ENCODE peak calls at places on chromosome 7, in eight cellular contexts. One of them, this sample, is unnamed.

GRCh38 chr7:43113622-43114450 is 1.4 kb downstream of the HECW1 start:
- DNase-seq in uterus: no peak
- DNase-seq in mammary epithelial cell: no peak
- DNase-seq in astrocyte: no peak
- DNase-seq in thyroid gland: peak; percentile 25
- DNase-seq in breast epithelium: no peak
- DNase-seq in PC-9: no peak
- DNase-seq in left ventricle myocardium inferior: no peak
- DNase-seq in this sample: no peak

GRCh38 chr7:127629268-127629854 is 11.4 kb upstream of the PAX4 start:
- DNase-seq in PC-9: peak; percentile 17
- DNase-seq in uterus: no peak
- DNase-seq in breast epithelium: no peak
- DNase-seq in left ventricle myocardium inferior: no peak
- DNase-seq in thyroid gland: peak; percentile 35
- DNase-seq in astrocyte: no peak
- DNase-seq in mammary epithelial cell: no peak
- DNase-seq in this sample: no peak

GRCh38 chr7:103574536-103574935 is 128.5 kb upstream of the SLC26A5 start:
- DNase-seq in mammary epithelial cell: no peak
- DNase-seq in left ventricle myocardium inferior: no peak
- DNase-seq in uterus: no peak
- DNase-seq in thyroid gland: no peak
- DNase-seq in breast epithelium: no peak
- DNase-seq in PC-9: no peak
- DNase-seq in astrocyte: no peak
- DNase-seq in this sample: no peak

GRCh38 chr7:102874166-102874829 is 38.5 kb upstream of the LRRC17 start:
- DNase-seq in PC-9: peak; percentile 29
- DNase-seq in thyroid gland: no peak
- DNase-seq in mammary epithelial cell: peak; percentile 82
- DNase-seq in left ventricle myocardium inferior: no peak
- DNase-seq in breast epithelium: no peak
- DNase-seq in astrocyte: peak; percentile 99
- DNase-seq in uterus: no peak
- DNase-seq in this sample: no peak

GRCh38 chr7:118080947-118081346 is 103.0 kb upstream of the LSM8 start:
- DNase-seq in astrocyte: peak; percentile 83
- DNase-seq in uterus: peak; percentile 38
- DNase-seq in PC-9: peak; percentile 39
- DNase-seq in left ventricle myocardium inferior: no peak
- DNase-seq in thyroid gland: no peak
- DNase-seq in breast epithelium: no peak
- DNase-seq in mammary epithelial cell: peak; percentile 96
- DNase-seq in this sample: no peak

GRCh38 chr7:127393370-127394058 is 1.0 kb upstream of the ZNF800 start:
- DNase-seq in uterus: peak; percentile 28
- DNase-seq in breast epithelium: no peak
- DNase-seq in PC-9: peak; percentile 4
- DNase-seq in astrocyte: peak; percentile 0
- DNase-seq in mammary epithelial cell: no peak
- DNase-seq in left ventricle myocardium inferior: no peak
- DNase-seq in thyroid gland: peak; percentile 29
- DNase-seq in this sample: peak; percentile 12

GRCh38 chr7:51080622-51081269 is 235.9 kb downstream of the COBL start:
- DNase-seq in mammary epithelial cell: no peak
- DNase-seq in astrocyte: no peak
- DNase-seq in left ventricle myocardium inferior: no peak
- DNase-seq in breast epithelium: no peak
- DNase-seq in PC-9: no peak
- DNase-seq in uterus: no peak
- DNase-seq in thyroid gland: no peak
- DNase-seq in this sample: no peak

GRCh38 chr7:19587291-19587690 is 121.5 kb downstream of the POLR1F start:
- DNase-seq in mammary epithelial cell: no peak
- DNase-seq in uterus: no peak
- DNase-seq in breast epithelium: no peak
- DNase-seq in left ventricle myocardium inferior: no peak
- DNase-seq in astrocyte: no peak
- DNase-seq in thyroid gland: no peak
- DNase-seq in PC-9: no peak
- DNase-seq in this sample: no peak

GRCh38 chr7:151069841-151070572 is 10.6 kb downstream of the FASTK start:
- DNase-seq in uterus: no peak
- DNase-seq in mammary epithelial cell: no peak
- DNase-seq in thyroid gland: no peak
- DNase-seq in PC-9: no peak
- DNase-seq in astrocyte: no peak
- DNase-seq in breast epithelium: no peak
- DNase-seq in left ventricle myocardium inferior: no peak
- DNase-seq in this sample: no peak
- H3K36me3 ChIP-seq in uterus: no peaks in the 10 kb centered on the region
- H3K36me3 ChIP-seq in mammary epithelial cell: peaks cover 16% of the 10 kb centered on the region
- H3K36me3 ChIP-seq in thyroid gland: peaks cover 94% of the 10 kb centered on the region
- H3K36me3 ChIP-seq in PC-9: peaks cover 24% of the 10 kb centered on the region
- H3K36me3 ChIP-seq in astrocyte: peaks cover 39% of the 10 kb centered on the region
- H3K36me3 ChIP-seq in breast epithelium: peaks cover 29% of the 10 kb centered on the region
- H3K36me3 ChIP-seq in left ventricle myocardium inferior: peaks cover 98% of the 10 kb centered on the region
- H3K36me3 ChIP-seq in this sample: no peaks in the 10 kb centered on the region

GRCh38 chr7:111568419-111568818 is 6.1 kb upstream of the IMMP2L start:
- DNase-seq in thyroid gland: no peak
- DNase-seq in uterus: no peak
- DNase-seq in astrocyte: no peak
- DNase-seq in left ventricle myocardium inferior: no peak
- DNase-seq in PC-9: no peak
- DNase-seq in mammary epithelial cell: no peak
- DNase-seq in breast epithelium: no peak
- DNase-seq in this sample: no peak
- H3K4me1 ChIP-seq in thyroid gland: no peaks in the 10 kb centered on the region
- H3K4me1 ChIP-seq in uterus: no peaks in the 10 kb centered on the region
- H3K4me1 ChIP-seq in astrocyte: no peaks in the 10 kb centered on the region
- H3K4me1 ChIP-seq in left ventricle myocardium inferior: no peaks in the 10 kb centered on the region
- H3K4me1 ChIP-seq in PC-9: no peaks in the 10 kb centered on the region
- H3K4me1 ChIP-seq in mammary epithelial cell: no peaks in the 10 kb centered on the region
- H3K4me1 ChIP-seq in breast epithelium: no peaks in the 10 kb centered on the region
- H3K4me1 ChIP-seq in this sample: no peaks in the 10 kb centered on the region

DNA sequence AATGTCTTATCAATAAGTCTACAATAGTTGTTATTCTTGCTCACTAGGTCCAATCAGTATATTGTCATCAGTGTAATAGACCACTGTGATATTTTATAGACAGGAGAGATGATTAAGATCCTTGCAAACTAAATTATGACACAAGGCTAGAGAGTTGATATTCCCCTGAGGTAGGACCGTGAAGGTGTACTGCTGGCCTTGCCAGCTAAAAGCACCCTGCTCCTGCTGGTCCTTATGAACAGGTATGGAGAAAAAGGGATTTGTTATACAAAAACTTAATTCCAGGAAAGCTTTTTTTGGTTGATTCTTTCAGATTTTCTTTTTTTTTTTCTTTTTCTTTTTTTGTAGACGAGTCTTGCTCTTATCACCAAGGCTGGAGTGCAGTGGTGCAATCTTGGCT is 16.8 kb upstream of the TMEM213 start:
- DNase-seq in thyroid gland: no peak
- DNase-seq in PC-9: no peak
- DNase-seq in mammary epithelial cell: no peak
- DNase-seq in uterus: no peak
- DNase-seq in breast epithelium: no peak
- DNase-seq in astrocyte: no peak
- DNase-seq in left ventricle myocardium inferior: no peak
- DNase-seq in this sample: no peak
- TF ChIP-seq CTCF in thyroid gland: no peak
- TF ChIP-seq CTCF in PC-9: no peak
- TF ChIP-seq CTCF in mammary epithelial cell: no peak
- TF ChIP-seq CTCF in uterus: no peak
- TF ChIP-seq CTCF in breast epithelium: no peak
- TF ChIP-seq CTCF in astrocyte: no peak
- TF ChIP-seq CTCF in left ventricle myocardium inferior: no peak
- TF ChIP-seq CTCF in this sample: no peak

DNA sequence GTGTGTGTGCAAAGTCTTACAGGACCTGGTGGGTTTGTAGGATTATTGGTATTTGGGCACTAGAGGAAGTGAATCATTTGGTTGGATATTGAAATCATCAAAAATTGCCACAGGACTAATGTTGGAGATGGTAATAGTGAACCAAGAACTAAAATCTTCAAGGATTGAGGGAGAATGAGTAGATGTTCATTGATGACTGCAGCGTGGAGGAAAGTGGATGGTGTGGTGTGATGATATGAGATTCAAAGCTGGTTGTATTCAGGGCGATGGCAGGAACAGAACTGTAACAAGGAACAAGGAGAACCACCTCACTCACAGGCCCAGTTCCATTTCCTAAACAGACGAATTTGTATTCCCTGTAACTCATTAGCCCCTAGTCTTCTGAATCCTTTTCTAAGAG is 90.3 kb downstream of the TRIM24 start:
- DNase-seq in thyroid gland: no peak
- DNase-seq in mammary epithelial cell: no peak
- DNase-seq in astrocyte: no peak
- DNase-seq in left ventricle myocardium inferior: no peak
- DNase-seq in uterus: no peak
- DNase-seq in PC-9: no peak
- DNase-seq in breast epithelium: no peak
- DNase-seq in this sample: no peak
- H3K36me3 ChIP-seq in thyroid gland: peaks cover 31% of the 10 kb centered on the region
- H3K36me3 ChIP-seq in mammary epithelial cell: peaks cover 14% of the 10 kb centered on the region
- H3K36me3 ChIP-seq in astrocyte: peaks cover 29% of the 10 kb centered on the region
- H3K36me3 ChIP-seq in left ventricle myocardium inferior: peaks cover 52% of the 10 kb centered on the region
- H3K36me3 ChIP-seq in uterus: no peaks in the 10 kb centered on the region
- H3K36me3 ChIP-seq in PC-9: peaks cover 44% of the 10 kb centered on the region
- H3K36me3 ChIP-seq in breast epithelium: peaks cover 27% of the 10 kb centered on the region
- H3K36me3 ChIP-seq in this sample: peaks cover 47% of the 10 kb centered on the region

DNA sequence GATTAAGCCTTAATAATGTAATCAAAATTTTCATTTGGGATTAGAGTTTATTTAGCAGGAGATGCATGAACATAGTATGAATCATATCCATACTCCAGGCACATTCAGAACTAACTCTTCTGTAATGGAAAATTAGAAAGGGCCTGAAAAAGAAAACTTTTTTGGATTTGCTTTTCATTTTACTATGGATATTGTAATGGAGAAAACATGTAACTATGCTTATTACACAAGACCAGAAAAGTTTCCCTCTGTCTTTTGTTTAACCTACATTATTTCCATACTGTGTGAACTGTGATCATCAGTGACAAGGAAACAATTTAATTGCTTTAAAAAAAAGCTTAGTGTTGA is 22.0 kb downstream of the TES start:
- DNase-seq in mammary epithelial cell: no peak
- DNase-seq in uterus: no peak
- DNase-seq in left ventricle myocardium inferior: no peak
- DNase-seq in breast epithelium: no peak
- DNase-seq in PC-9: no peak
- DNase-seq in thyroid gland: no peak
- DNase-seq in astrocyte: peak; percentile 41
- DNase-seq in this sample: no peak
- H3K4me1 ChIP-seq in mammary epithelial cell: peaks cover 51% of the 10 kb centered on the region
- H3K4me1 ChIP-seq in uterus: no peaks in the 10 kb centered on the region
- H3K4me1 ChIP-seq in left ventricle myocardium inferior: peaks cover 56% of the 10 kb centered on the region
- H3K4me1 ChIP-seq in breast epithelium: no peaks in the 10 kb centered on the region
- H3K4me1 ChIP-seq in PC-9: peaks cover 44% of the 10 kb centered on the region
- H3K4me1 ChIP-seq in thyroid gland: peaks cover 78% of the 10 kb centered on the region
- H3K4me1 ChIP-seq in astrocyte: peaks cover 46% of the 10 kb centered on the region
- H3K4me1 ChIP-seq in this sample: peaks cover 23% of the 10 kb centered on the region

DNA sequence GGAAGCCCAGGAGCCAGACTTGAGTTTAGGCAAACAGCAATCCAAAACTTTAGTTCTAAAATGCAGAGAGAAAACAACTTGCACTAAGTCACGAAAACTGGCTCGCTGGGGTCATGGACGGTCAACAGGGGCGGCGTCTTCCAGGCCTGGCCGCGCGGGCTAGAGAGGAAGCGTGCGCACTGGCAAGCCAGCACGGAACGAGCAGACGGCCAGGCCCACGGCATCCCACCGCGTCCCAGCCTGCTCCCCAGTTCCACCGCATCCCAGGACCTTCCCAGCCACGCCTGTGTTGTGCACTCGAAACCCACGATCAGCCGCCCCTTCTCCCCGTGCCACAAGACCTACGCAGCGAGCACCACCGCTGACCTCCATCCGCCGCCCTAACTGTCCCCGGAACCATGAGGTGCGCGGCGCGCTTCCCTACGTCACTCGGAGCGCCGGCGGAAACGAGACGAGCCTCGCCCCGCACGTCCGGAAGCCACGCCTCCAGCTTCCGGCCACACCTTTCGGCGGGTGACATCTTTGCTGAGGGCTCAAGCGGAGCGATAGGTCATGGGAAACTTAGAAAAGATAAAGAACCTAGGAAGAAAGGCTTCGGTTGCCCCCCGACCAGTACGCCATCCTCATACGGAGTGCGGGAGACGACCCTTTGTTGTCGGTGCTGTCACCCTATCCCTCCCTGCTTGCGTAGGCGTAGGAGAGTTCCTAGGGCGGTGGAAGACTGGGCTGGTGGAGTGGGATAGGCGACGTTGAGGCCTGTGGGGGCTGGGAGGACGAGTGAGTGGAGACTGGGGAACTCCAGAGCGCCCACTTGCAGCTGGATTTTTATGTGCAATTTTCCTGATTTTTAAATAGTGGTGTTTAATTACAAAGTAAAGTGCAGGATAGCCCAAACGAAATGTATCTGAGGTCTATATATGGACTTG is at the start of gene TBRG4:
- DNase-seq in astrocyte: peak; percentile 85
- DNase-seq in breast epithelium: peak; percentile 89
- DNase-seq in uterus: peak; percentile 94
- DNase-seq in mammary epithelial cell: peak; percentile 92
- DNase-seq in thyroid gland: peak; percentile 96
- DNase-seq in left ventricle myocardium inferior: peak; percentile 96
- DNase-seq in PC-9: peak; percentile 95
- DNase-seq in this sample: peak; percentile 94
- TF ChIP-seq CTCF in astrocyte: peak; percentile 12
- TF ChIP-seq CTCF in breast epithelium: peak; percentile 4
- TF ChIP-seq CTCF in uterus: peak; percentile 55
- TF ChIP-seq CTCF in mammary epithelial cell: peak; percentile 14
- TF ChIP-seq CTCF in thyroid gland: peak; percentile 26
- TF ChIP-seq CTCF in left ventricle myocardium inferior: peak; percentile 50
- TF ChIP-seq CTCF in PC-9: peak; percentile 67
- TF ChIP-seq CTCF in this sample: peak; percentile 38

DNA sequence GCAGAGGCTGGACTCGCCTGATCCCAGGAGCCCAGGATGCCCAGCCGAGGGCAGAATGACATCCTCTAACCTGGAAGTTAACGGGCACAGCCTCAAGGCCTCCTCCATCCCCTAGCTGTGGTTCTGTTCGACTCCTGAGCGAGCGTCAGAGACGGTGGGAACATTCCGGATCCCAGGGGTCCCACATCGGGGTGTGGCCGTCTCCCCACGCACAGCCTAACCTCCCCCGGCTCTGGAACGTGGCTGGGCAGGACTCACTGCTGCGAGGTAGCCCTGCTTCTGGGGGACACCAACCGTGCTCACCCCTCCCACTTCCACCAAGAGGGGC is 8.4 kb downstream of the FOXL3 start:
- DNase-seq in uterus: no peak
- DNase-seq in astrocyte: no peak
- DNase-seq in breast epithelium: no peak
- DNase-seq in PC-9: no peak
- DNase-seq in mammary epithelial cell: no peak
- DNase-seq in left ventricle myocardium inferior: no peak
- DNase-seq in thyroid gland: no peak
- DNase-seq in this sample: no peak
- H3K36me3 ChIP-seq in uterus: no peaks in the 10 kb centered on the region
- H3K36me3 ChIP-seq in astrocyte: no peaks in the 10 kb centered on the region
- H3K36me3 ChIP-seq in breast epithelium: no peaks in the 10 kb centered on the region
- H3K36me3 ChIP-seq in PC-9: no peaks in the 10 kb centered on the region
- H3K36me3 ChIP-seq in mammary epithelial cell: no peaks in the 10 kb centered on the region
- H3K36me3 ChIP-seq in left ventricle myocardium inferior: no peaks in the 10 kb centered on the region
- H3K36me3 ChIP-seq in thyroid gland: no peaks in the 10 kb centered on the region
- H3K36me3 ChIP-seq in this sample: no peaks in the 10 kb centered on the region